ENCODE peak calls at places on chromosome X, in ten cellular contexts. I is hepatocyte, H is mammary epithelial cell, A is IMR-90, Q is SK-N-SH, T is neural progenitor cell, G is GM23338, D is HepG2, L is mesenchymal stem cell, J is GM12878. F is an unnamed sample.

GRCh38 chrX:9542765-9543119 is 77.9 kb downstream of the TBL1X start:
- DNase-seq in I (no peak), H (no peak), A (no peak), Q (no peak), T (no peak), G (no peak), D (no peak), L (no peak), J (no peak), F (no peak)

GRCh38 chrX:44778254-44778653 is 65.6 kb upstream of the DUSP21 start:
- DNase-seq in I (no peak), H (no peak), A (no peak), Q (no peak), T (no peak), G (no peak), D (no peak), L (no peak), J (no peak), F (peak)

GRCh38 chrX:49139713-49140112 is 16.2 kb upstream of the GPKOW start:
- DNase-seq in I (no peak), H (peak), A (no peak), Q (no peak), T (no peak), G (no peak), D (peak), L (no peak), J (no peak), F (no peak)

GRCh38 chrX:140273921-140274320 is 230.9 kb downstream of the SOX3 start:
- DNase-seq in I (no peak), H (no peak), A (no peak), Q (no peak), T (no peak), G (no peak), D (no peak), L (no peak), J (no peak), F (no peak)

GRCh38 chrX:38236901-38237615 is 16.4 kb upstream of the SRPX start:
- DNase-seq in I (no peak), H (no peak), A (no peak), Q (no peak), T (no peak), G (no peak), D (no peak), L (no peak), J (no peak), F (no peak)

GRCh38 chrX:85243761-85244410 is at the start of the genes SATL1 and ZNF711:
- DNase-seq in I (peak), H (peak), A (peak), Q (peak), T (peak), G (peak), D (peak), L (peak), J (no peak), F (peak)

GRCh38 chrX:142036111-142036510 is 132.4 kb downstream of the MAGEC1 start:
- DNase-seq in I (no peak), H (no peak), A (peak), Q (no peak), T (no peak), G (no peak), D (no peak), L (no peak), J (no peak), F (no peak)

GRCh38 chrX:16137416-16138107 is 14.2 kb downstream of the GRPR start:
- DNase-seq in I (no peak), H (no peak), A (no peak), Q (no peak), T (no peak), G (no peak), D (no peak), L (no peak), J (peak), F (no peak)

GRCh38 chrX:20965270-20966044 is 408.8 kb upstream of the CNKSR2 start:
- DNase-seq in I (no peak), H (no peak), A (no peak), Q (no peak), T (no peak), G (peak), D (no peak), L (no peak), J (no peak), F (no peak)

GRCh38 chrX:1535241-1536041 is 1.5 kb downstream of the P2RY8 start:
- DNase-seq in I (no peak), H (no peak), A (no peak), Q (no peak), T (no peak), G (no peak), D (no peak), L (no peak), J (peak), F (no peak)

GRCh38 chrX:66004928-66005831 is 34.7 kb downstream of the VSIG4 start:
- DNase-seq in I (no peak), H (no peak), A (no peak), Q (no peak), T (no peak), G (no peak), D (no peak), L (no peak), J (no peak), F (no peak)
- H3K4me2 ChIP-seq in I (no peak), H (no peak), A (no peak), Q (no peak), T (no peak), G (no peak), D (no peak), L (no peak), J (no peak), F (no peak)

DNA sequence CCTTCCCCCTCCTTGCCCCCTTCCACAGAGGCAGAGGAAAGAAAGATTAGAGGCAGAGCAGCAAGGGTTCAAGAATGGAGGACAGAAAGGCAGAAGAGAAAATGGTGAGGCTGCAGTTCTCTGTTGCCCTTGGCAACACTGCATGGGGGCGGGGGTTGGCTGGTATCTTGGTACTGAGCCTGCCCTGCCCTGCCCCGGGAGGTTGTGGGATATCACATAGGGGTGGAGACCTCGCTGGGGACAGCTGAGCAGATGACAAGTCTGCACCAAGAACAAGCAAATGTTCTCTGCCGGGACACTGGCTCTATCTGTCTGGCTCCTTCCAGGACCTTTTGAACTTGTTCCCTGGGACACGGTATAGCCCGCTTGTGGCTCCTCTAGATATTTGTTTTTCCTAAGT is 39.8 kb downstream of the NHS start:
- DNase-seq in I (peak), H (no peak), A (no peak), Q (no peak), T (peak), G (peak), D (no peak), L (no peak), J (no peak), F (no peak)
- H3K4me2 ChIP-seq in I (peak), H (peak), A (no peak), Q (no peak), T (no peak), G (peak), D (no peak), L (peak), J (no peak), F (peak)

DNA sequence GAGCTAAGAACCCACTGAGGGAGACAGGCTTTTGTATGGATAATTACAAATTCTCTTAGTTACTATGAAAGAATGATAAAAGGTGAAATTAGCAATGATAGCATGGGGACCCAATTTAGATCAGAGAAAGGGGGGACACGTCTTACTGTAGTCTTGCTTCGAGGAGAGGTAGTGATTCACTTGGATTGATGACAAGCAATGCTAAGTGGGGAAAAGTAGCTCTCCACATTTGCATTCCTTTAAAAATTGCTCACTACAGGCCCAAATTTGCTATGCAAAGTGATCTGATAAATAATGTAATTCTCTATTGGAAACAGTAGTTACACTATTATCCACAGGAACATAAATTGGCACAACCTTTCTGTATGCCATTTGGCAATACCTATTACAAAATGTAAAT is 42.5 kb upstream of the MAP3K15 start:
- DNase-seq in I (no peak), H (no peak), A (peak), Q (no peak), T (no peak), G (no peak), D (no peak), L (no peak), J (no peak), F (no peak)
- H3K4me2 ChIP-seq in I (no peak), H (no peak), A (no peak), Q (no peak), T (no peak), G (no peak), D (no peak), L (no peak), J (no peak), F (no peak)

DNA sequence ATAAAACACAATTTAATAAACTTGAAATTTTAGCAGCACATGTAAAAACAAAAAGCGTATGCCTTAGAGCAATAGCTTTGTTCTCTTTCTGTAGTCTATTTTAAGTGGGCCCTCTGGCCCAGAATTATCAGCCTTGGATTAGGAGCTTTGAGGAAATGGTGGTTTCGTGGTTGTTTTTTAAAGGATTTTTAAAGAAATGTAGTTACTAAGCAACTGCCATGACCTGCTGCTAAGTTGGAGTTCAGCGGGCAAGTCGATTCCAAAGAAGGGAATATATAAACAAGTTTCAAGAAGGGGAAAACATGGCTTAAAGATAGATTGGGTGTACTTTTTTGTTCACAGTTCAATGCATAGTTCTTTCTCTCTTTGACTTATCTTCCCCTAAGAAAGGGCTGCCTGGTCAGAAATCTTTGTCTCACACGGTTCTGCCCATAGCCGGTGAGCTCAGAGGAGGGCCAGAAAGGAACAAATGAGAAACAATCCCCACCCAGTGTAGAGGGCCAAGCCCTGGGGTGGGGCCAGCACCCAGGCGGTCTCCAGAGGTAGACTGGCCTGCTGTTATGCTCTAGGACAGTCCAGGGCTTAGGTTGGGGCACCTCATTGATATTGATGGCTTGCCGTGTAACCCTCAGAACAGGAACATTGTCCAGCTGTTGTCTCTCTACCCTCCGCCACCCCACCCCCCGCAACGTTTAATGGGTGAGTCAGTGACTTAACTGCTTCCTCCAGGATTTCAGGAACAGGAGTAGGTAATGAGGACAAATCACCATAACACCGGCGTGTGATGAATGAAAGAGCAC is 32.5 kb downstream of the DLG3 start:
- DNase-seq in I (peak), H (peak), A (peak), Q (no peak), T (peak), G (peak), D (no peak), L (peak), J (no peak), F (peak)
- H3K4me2 ChIP-seq in I (peak), H (no peak), A (peak), Q (peak), T (peak), G (peak), D (peak), L (peak), J (no peak), F (peak)

GRCh38 chrX:65987856-65988255 is 52.0 kb downstream of the VSIG4 start:
- DNase-seq in I (no peak), H (no peak), A (no peak), Q (no peak), T (no peak), G (no peak), D (no peak), L (no peak), J (no peak), F (no peak)
- H3K4me2 ChIP-seq in I (no peak), H (no peak), A (no peak), Q (no peak), T (no peak), G (no peak), D (no peak), L (no peak), J (no peak), F (no peak)

GRCh38 chrX:148380107-148380506 is 120.3 kb upstream of the AFF2 start:
- DNase-seq in I (no peak), H (no peak), A (no peak), Q (no peak), T (no peak), G (no peak), D (no peak), L (no peak), J (no peak), F (no peak)
- H3K4me2 ChIP-seq in I (no peak), H (no peak), A (no peak), Q (no peak), T (no peak), G (no peak), D (no peak), L (no peak), J (no peak), F (no peak)

DNA sequence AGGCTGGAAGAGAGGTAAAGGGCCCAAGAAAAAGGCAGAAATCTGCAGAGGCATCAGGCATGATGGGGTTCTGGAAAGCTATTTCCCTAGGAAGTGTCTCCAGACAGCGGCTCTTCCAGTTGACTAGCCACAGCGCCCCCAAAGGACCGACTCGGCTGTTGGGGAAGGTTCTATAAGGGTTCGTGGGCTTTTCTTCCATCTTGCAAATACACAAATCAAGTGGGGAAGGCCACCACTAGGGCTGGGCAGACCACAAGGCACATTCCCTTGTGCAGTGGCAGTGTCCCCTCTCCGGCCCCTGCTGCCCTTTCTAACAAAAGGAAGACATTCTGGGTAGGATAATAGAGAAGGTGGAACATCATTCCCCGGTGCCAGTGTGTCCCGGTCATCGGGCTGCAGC is 18.2 kb downstream of the BCOR start:
- DNase-seq in I (no peak), H (no peak), A (no peak), Q (no peak), T (peak), G (no peak), D (no peak), L (no peak), J (no peak), F (peak)
- H3K4me2 ChIP-seq in I (no peak), H (no peak), A (no peak), Q (no peak), T (peak), G (peak), D (no peak), L (no peak), J (no peak), F (no peak)

DNA sequence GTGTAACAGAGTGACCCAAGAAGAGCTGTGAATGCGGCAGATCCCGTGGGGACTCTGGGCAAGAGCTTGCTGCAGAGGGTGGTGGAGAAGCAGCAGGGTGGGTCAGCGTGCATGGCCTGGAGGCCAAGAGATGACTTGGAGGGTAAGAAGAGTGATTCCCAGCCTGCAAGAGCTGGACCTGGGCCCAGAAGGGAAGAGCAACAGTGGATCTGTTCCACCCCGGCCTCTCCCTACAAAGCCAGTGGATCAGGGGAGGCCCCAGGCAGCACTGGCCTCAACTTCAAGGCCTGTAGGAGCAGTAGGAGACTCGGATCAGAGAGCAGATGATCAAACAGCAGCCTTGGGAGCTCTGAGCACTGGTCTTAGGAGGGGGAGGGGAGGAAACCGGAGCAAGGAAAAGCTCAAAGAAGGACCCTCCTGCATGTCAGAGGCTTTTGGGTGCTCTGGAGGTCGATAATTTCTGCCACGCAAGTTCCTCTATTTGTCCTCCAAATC is 7.6 kb downstream of the L1CAM start:
- DNase-seq in I (no peak), H (no peak), A (no peak), Q (peak), T (no peak), G (no peak), D (no peak), L (no peak), J (no peak), F (peak)
- H3K4me2 ChIP-seq in I (no peak), H (no peak), A (no peak), Q (no peak), T (peak), G (peak), D (no peak), L (no peak), J (no peak), F (no peak)

GRCh38 chrX:129650821-129651510 is 3.8 kb downstream of the APLN start:
- DNase-seq in I (no peak), H (no peak), A (no peak), Q (no peak), T (no peak), G (no peak), D (no peak), L (no peak), J (no peak), F (peak)
- H3K4me2 ChIP-seq in I (no peak), H (no peak), A (no peak), Q (no peak), T (no peak), G (no peak), D (no peak), L (no peak), J (no peak), F (no peak)

DNA sequence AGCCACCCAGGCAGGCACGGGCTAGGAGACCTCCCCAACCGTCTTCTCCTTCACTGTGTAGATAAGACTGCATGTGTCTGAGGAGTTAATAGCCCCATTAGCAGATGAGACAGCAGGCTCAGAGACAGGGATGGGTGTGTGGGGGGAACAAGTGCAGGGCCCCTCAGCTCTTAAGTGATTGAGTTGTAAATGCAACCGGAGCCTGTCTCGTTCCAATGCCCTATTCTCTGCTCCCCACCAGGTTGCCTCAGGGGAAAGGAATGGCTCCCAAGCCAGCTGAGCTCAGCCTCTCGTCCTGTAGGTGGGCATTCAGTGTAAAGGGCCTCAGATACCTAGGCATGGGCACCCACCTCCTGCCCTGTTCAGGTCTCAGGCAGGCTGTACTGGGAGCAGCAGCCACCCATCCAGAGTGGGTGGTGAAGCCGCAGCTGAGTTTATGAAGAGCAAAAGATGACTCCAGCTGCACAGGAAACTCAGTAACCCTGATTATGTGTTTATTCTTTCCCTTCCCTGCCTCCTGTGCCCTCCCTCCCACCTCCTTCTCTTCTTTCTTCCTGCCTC is 87.3 kb downstream of the PJA1 start:
- DNase-seq in I (no peak), H (no peak), A (peak), Q (no peak), T (no peak), G (no peak), D (no peak), L (no peak), J (no peak), F (no peak)
- H3K4me2 ChIP-seq in I (no peak), H (no peak), A (no peak), Q (no peak), T (no peak), G (no peak), D (no peak), L (no peak), J (no peak), F (no peak)

F was measured in osteoblast.